ENCODE peak calls at places on chromosomes 11 and 22, in ten cellular contexts. V is DND-41, N is vagina, E is Calu3, X is transverse colon, R is fibroblast of lung, H is progenitor cell of endocrine pancreas, D is neural progenitor cell, K is A673, Y is IMR-90. O is an unnamed sample.

GRCh38 chr11:125463590-125464265 is 32.3 kb downstream of the FEZ1 start:
- DNase-seq in Y (peak), X (no peak), K (no peak), H (no peak), V (no peak), D (no peak), N (peak), R (peak), E (no peak), O (no peak)

GRCh38 chr11:126431401-126432064 is 76.0 kb downstream of the ST3GAL4 start:
- DNase-seq in K (no peak), H (no peak), X (peak), D (no peak), N (no peak), R (peak), V (no peak), E (peak), Y (peak), O (no peak)

GRCh38 chr11:71282581-71283351 is 30.4 kb upstream of the SHANK2 start:
- DNase-seq in D (peak), X (peak), Y (no peak), V (no peak), R (no peak), E (peak), N (peak), H (no peak), K (no peak), O (no peak)

GRCh38 chr11:70334351-70334995 is 63.9 kb upstream of the CTTN start:
- DNase-seq in V (no peak), H (no peak), R (no peak), K (no peak), Y (no peak), E (no peak), X (no peak), D (no peak), N (no peak), O (no peak)

GRCh38 chr11:102518296-102519094 is 12.1 kb downstream of the MMP7 start:
- DNase-seq in D (peak), R (peak), H (no peak), K (no peak), N (no peak), V (no peak), Y (no peak), X (no peak), E (no peak), O (no peak)

GRCh38 chr11:80441821-80442220 is 1001.0 kb upstream of the TENM4 start:
- DNase-seq in Y (peak), E (no peak), K (no peak), D (no peak), V (no peak), R (peak), N (no peak), X (no peak), H (no peak), O (no peak)

GRCh38 chr11:32968541-32968940 is 47.1 kb upstream of the DEPDC7 start:
- DNase-seq in X (no peak), N (no peak), K (no peak), R (no peak), H (no peak), E (no peak), Y (no peak), V (no peak), D (no peak), O (no peak)

GRCh38 chr11:4523666-4524065 is 21.3 kb upstream of the OR52M1 start:
- DNase-seq in H (no peak), R (peak), X (no peak), E (no peak), K (no peak), Y (no peak), D (no peak), N (no peak), V (no peak), O (no peak)

GRCh38 chr11:69914286-69915150 is 95.3 kb upstream of the FGF3 start:
- DNase-seq in D (no peak), N (no peak), K (no peak), E (peak), H (no peak), X (peak), V (no peak), Y (no peak), R (no peak), O (no peak)

GRCh38 chr22:38925571-38926041 is 31.8 kb upstream of the APOBEC3A start:
- DNase-seq in V (no peak), E (no peak), X (no peak), Y (peak), N (no peak), H (no peak), K (no peak), R (peak), D (no peak), O (no peak)

GRCh38 chr11:121696177-121696863 is 243.6 kb upstream of the SORL1-AS1 start:
- DNase-seq in R (peak), K (peak), D (no peak), X (no peak), H (no peak), N (no peak), Y (no peak), E (no peak), V (no peak), O (no peak)

GRCh38 chr11:47850337-47850736 is 2.2 kb upstream of the NUP160 start:
- DNase-seq in D (no peak), R (no peak), V (no peak), H (no peak), Y (no peak), E (no peak), X (no peak), N (no peak), K (no peak), O (no peak)

GRCh38 chr11:19355601-19356000 is 114.9 kb upstream of the E2F8 start:
- DNase-seq in X (no peak), H (no peak), N (no peak), D (no peak), V (no peak), Y (no peak), R (no peak), K (no peak), E (no peak), O (no peak)

GRCh38 chr11:128734439-128735224 is 40.8 kb downstream of the FLI1 start:
- DNase-seq in N (no peak), K (no peak), R (no peak), D (no peak), X (peak), H (no peak), E (no peak), V (no peak), Y (no peak), O (no peak)

GRCh38 chr11:45934580-45935318 is 12.3 kb downstream of the LARGE2 start:
- DNase-seq in H (no peak), X (no peak), Y (no peak), R (no peak), V (no peak), E (no peak), K (no peak), D (no peak), N (no peak), O (no peak)

GRCh38 chr11:44658451-44658850 is 68.3 kb upstream of the TSPAN18 start:
- DNase-seq in H (no peak), D (peak), N (no peak), X (no peak), Y (peak), V (no peak), R (no peak), K (peak), E (peak), O (no peak)

GRCh38 chr22:49027122-49027670 is 800.5 kb downstream of the BRD1 start:
- DNase-seq in R (no peak), V (no peak), K (no peak), D (no peak), N (no peak), X (no peak), H (no peak), E (no peak), Y (no peak), O (no peak)

GRCh38 chr22:27399161-27399560 is 402.4 kb downstream of the MN1 start:
- DNase-seq in H (no peak), E (no peak), N (no peak), R (no peak), Y (no peak), D (no peak), K (peak), X (no peak), V (no peak), O (no peak)

DNA sequence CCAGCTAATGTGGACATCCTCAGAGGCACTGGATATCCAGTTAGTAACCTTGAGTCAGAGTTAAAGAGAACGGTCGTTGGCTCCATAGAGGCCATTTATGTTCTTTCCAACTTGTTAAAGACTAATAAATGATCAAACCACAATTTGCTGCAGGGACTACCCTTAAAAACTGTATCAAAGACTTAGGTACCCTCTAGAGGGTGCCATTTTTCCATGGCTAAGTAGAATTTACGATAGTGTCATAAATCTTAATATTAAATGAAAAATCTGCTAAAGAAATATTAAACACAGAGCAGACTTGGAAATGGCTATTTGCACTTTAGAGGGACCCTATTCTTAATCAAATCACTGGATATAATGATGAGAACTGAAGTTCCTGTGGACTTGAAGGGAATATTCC is 685.2 kb upstream of the CHORDC1 start:
- DNase-seq in D (no peak), V (no peak), E (no peak), X (no peak), H (no peak), Y (no peak), K (peak), R (no peak), N (no peak), O (no peak)
- TF ChIP-seq CTCF in D (peak), V (no peak), E (no peak), X (no peak), H (no peak), Y (no peak), K (peak), R (no peak), N (no peak), O (no peak)

GRCh38 chr11:28105869-28106268 is 2.1 kb downstream of the KIF18A start:
- DNase-seq in H (no peak), D (no peak), K (no peak), R (no peak), X (no peak), E (no peak), Y (no peak), N (no peak), V (no peak), O (no peak)
- TF ChIP-seq CTCF in H (no peak), D (no peak), K (no peak), R (no peak), X (no peak), E (no peak), Y (no peak), N (no peak), V (no peak), O (no peak)

GRCh38 chr11:17561466-17562001 is 14.5 kb downstream of the OTOG start:
- DNase-seq in R (no peak), K (no peak), H (no peak), V (no peak), D (no peak), N (no peak), Y (no peak), X (no peak), E (no peak), O (no peak)

GRCh38 chr11:17561111-17561415 is 14.0 kb downstream of the OTOG start:
- DNase-seq in K (no peak), V (no peak), E (no peak), Y (no peak), R (no peak), D (no peak), N (no peak), X (no peak), H (no peak), O (no peak)

GRCh38 chr11:17563961-17564686 is 17.1 kb downstream of the OTOG start:
- DNase-seq in E (no peak), K (no peak), N (no peak), D (no peak), Y (no peak), X (no peak), H (no peak), V (no peak), R (no peak), O (no peak)

GRCh38 chr11:17563248-17563647 is 16.2 kb downstream of the OTOG start:
- DNase-seq in X (no peak), V (no peak), R (no peak), N (no peak), D (peak), E (no peak), H (no peak), K (no peak), Y (no peak), O (no peak)

DNA sequence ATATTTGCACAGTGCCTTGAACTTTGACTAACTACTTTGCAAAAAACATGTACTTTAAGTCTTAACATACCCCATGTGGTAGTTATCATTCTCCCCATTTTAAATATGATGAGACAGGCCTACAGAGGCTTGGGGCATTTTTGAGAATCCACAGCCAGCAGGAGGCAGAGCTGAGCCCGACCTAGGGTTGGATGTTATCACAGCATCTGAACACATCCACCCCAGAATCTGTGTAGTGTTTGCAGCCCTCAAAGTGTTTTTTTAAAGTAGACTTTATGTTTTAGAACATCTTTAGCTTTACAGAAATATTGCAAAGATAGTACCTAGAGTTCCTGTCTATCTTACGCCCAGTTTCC is 17.6 kb downstream of the OTOG start:
- DNase-seq in Y (no peak), V (peak), H (no peak), N (no peak), X (no peak), R (no peak), K (peak), E (no peak), D (peak), O (no peak)
- TF ChIP-seq CTCF in Y (no peak), V (peak), H (peak), N (no peak), X (no peak), R (no peak), K (peak), E (peak), D (peak), O (peak)

GRCh38 chr22:36222887-36223450 is 16.4 kb downstream of the APOL2 start:
- DNase-seq in D (no peak), X (no peak), E (no peak), K (no peak), V (no peak), R (no peak), N (peak), H (no peak), Y (no peak), O (no peak)

GRCh38 chr22:36221799-36222751 is 17.3 kb downstream of the APOL2 start:
- DNase-seq in H (peak), K (peak), E (peak), D (peak), X (peak), V (peak), R (peak), N (peak), Y (no peak), O (no peak)

GRCh38 chr22:36215976-36216375 is 14.4 kb upstream of the APOL4 start:
- DNase-seq in E (no peak), V (no peak), D (no peak), X (no peak), Y (no peak), H (no peak), K (no peak), R (peak), N (no peak), O (no peak)

GRCh38 chr22:36220457-36220921 is 18.8 kb downstream of the APOL2 start:
- DNase-seq in H (no peak), N (no peak), Y (peak), D (peak), V (no peak), E (no peak), R (peak), K (no peak), X (no peak), O (no peak)

DNA sequence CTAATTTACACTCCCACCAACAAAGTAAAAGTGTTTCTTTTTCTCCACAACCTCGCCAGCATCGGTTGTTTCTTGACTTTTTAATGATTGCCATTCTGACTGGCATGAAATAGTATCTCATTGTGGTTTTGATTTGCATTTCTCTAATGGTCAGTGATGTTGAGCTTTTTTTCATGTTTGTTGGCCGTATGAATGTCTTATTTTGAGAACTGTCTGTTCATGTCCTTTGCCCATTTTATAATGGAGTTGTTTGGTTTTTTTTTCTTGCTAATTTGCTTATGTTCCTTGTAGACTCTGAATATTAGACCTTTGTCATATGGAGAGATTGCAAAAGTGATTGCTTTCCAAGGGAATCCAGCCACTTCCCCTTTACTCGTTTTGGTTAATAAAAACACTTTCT is 17.0 kb upstream of the APOL4 start:
- DNase-seq in D (no peak), V (no peak), H (no peak), X (no peak), E (no peak), K (no peak), N (no peak), Y (no peak), R (no peak), O (no peak)
- TF ChIP-seq CTCF in D (no peak), V (no peak), H (no peak), X (no peak), E (no peak), K (no peak), N (no peak), Y (no peak), R (no peak), O (no peak)

GRCh38 chr11:123363556-123363955 is 66.5 kb upstream of the GRAMD1B start:
- DNase-seq in K (peak), N (no peak), E (no peak), D (no peak), X (no peak), V (no peak), R (no peak), H (no peak), Y (no peak), O (no peak)

GRCh38 chr11:123357990-123358827 is 71.9 kb upstream of the GRAMD1B start:
- DNase-seq in H (no peak), D (peak), N (no peak), K (peak), X (peak), R (peak), V (no peak), Y (peak), E (no peak), O (no peak)

GRCh38 chr11:123362941-123363340 is 67.1 kb upstream of the GRAMD1B start:
- DNase-seq in K (no peak), H (no peak), X (no peak), R (no peak), E (no peak), V (no peak), Y (no peak), D (no peak), N (no peak), O (no peak)

GRCh38 chr11:123357353-123357989 is 72.6 kb upstream of the GRAMD1B start:
- DNase-seq in Y (no peak), H (no peak), N (no peak), V (no peak), K (no peak), D (no peak), E (no peak), R (no peak), X (no peak), O (no peak)

DNA sequence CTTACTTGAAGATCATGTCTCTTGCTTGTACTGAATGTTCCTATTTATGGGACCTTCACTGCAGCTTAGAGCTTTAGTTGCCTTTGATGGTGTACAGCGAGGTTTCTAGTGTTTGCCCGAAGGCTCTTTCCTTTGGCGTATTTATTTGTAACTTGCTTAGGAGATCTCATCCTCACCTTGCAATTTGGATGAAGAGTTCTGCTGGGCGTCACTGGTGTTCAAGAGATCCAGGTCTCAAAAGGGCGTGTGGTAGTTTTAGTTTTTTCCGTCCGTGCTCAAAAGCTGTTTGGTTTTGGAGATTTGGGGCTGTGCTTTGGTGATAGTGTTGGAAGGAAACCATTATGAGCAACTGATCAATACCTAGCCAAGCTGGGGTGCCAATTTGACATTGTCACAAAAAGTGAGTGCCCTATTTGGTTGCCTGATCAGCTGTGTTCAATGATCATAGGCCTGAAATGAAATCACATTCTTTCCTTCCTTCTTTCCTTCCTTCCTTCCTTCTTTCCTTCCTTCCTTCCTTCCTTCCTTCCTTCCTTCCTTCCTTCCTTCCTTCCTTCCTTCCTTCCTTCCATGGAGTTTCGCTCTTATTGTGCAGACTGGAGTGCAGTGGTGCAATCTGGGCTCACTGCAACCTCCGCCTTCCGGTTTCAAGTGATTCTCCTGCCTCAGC is 69.7 kb upstream of the GRAMD1B start:
- DNase-seq in K (no peak), V (no peak), R (no peak), X (no peak), D (no peak), H (no peak), Y (no peak), E (no peak), N (no peak), O (no peak)
- TF ChIP-seq CTCF in K (no peak), V (no peak), R (no peak), X (no peak), D (no peak), H (no peak), Y (no peak), E (no peak), N (no peak), O (no peak)

GRCh38 chr11:117795726-117796455 is 1.1 kb downstream of the DSCAML1 start:
- DNase-seq in D (peak), R (no peak), V (no peak), E (no peak), X (no peak), H (no peak), Y (no peak), K (no peak), N (no peak), O (no peak)

GRCh38 chr11:117793521-117793920 is 3.5 kb downstream of the DSCAML1 start:
- DNase-seq in X (no peak), E (no peak), R (no peak), D (no peak), V (no peak), H (no peak), N (no peak), Y (no peak), K (no peak), O (no peak)

GRCh38 chr11:117794144-117794543 is 2.9 kb downstream of the DSCAML1 start:
- DNase-seq in Y (no peak), K (no peak), N (no peak), R (no peak), E (no peak), X (no peak), H (no peak), V (no peak), D (no peak), O (no peak)

GRCh38 chr11:117796456-117797428 is at the start of gene DSCAML1:
- DNase-seq in H (no peak), K (peak), R (no peak), E (no peak), N (no peak), X (no peak), Y (no peak), D (peak), V (no peak), O (no peak)

DNA sequence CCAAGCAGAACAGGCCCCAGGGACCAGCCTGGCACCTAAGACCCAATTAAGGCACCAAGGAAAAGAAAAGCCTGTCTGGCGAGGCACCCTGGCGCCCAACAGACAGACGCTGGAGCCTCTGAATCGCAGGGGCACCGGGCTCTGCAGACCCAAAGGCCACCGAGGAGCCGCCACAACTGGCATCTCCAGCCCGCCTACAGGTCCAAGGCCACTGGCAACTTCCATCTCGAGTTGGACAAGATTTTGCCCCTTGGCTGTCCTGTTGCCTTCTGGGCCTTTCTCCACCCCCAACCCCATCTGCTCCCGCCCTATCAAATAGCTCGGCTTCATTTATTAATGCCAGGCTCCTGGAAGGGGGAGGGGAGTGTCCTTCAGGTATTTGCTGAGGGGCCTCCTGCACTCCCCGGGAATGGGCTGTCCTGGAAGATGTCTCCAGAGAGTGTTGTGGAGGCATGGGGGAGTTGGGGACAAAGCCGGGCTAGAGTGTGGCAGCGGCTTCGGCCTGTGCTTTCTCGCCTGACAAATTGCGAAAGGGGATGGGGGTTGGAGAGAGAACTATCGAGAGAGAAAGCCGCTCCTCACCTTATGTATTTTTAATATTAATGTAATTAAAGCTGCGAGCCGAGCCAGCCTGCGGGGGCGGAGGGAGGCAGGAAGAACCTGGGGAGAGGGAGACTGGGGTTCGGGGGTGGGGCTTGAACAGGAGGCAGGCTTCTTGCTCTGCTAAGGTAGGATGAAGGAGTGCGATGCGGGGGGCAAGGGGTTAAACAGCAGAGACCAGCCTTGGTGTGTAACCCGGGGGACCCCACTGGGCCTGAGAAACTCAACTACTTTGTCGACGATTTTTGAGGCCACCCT is 2.0 kb downstream of the DSCAML1 start:
- DNase-seq in H (no peak), E (no peak), D (no peak), K (no peak), X (no peak), R (no peak), Y (no peak), V (no peak), N (no peak), O (no peak)
- TF ChIP-seq CTCF in H (no peak), E (no peak), D (no peak), K (no peak), X (no peak), R (no peak), Y (no peak), V (no peak), N (no peak), O (no peak)

O was measured in GM12864.